ENCODE peak calls at places on chromosomes 3 and 15, in nine cellular contexts. S, I, H, T, M, V, X, J and N are unnamed samples.

GRCh38 chr15:79943820-79944219 is 27.2 kb downstream of the BCL2A1 start:
- DNase-seq in T (no peak), M (no peak), J (no peak), X (no peak), V (no peak), H (no peak), I (no peak), S (no peak), N (peak; percentile 61)

GRCh38 chr3:104907507-104907906 is 459.2 kb upstream of the ALCAM start:
- DNase-seq in H (no peak), M (no peak), S (no peak), I (no peak), T (peak; percentile 88), V (no peak), X (no peak), J (peak; percentile 48), N (peak; percentile 88)

GRCh38 chr3:194046995-194047681 is 88.8 kb upstream of the HES1 start:
- DNase-seq in S (no peak), H (peak; percentile 85), V (no peak), T (no peak), I (no peak), J (no peak), X (no peak), M (no peak), N (no peak)

GRCh38 chr3:159185443-159186050 is 383.7 kb downstream of the MFSD1 start:
- DNase-seq in H (peak; percentile 51), S (no peak), I (no peak), X (no peak), J (no peak), M (no peak), V (no peak), T (no peak), N (no peak)

GRCh38 chr3:141680620-141681389 is 57.3 kb upstream of the RNF7 start:
- DNase-seq in J (peak; percentile 55), T (peak; percentile 59), X (no peak), M (no peak), I (no peak), H (no peak), S (peak; percentile 78), V (no peak), N (peak; percentile 75)

GRCh38 chr15:81492303-81492702 is 118.3 kb upstream of the TMC3 start:
- DNase-seq in X (no peak), H (peak; percentile 71), S (no peak), J (no peak), I (no peak), M (no peak), V (no peak), T (peak; percentile 6), N (no peak)

GRCh38 chr15:56960116-56960515 is 41.7 kb downstream of the TCF12 start:
- DNase-seq in H (no peak), T (no peak), M (no peak), I (no peak), J (no peak), S (no peak), X (no peak), V (no peak), N (no peak)

GRCh38 chr15:85477730-85478129 is 97.3 kb downstream of the AKAP13 start:
- DNase-seq in X (no peak), J (peak; percentile 31), T (peak; percentile 41), H (no peak), S (no peak), V (no peak), M (peak; percentile 48), I (no peak), N (peak; percentile 30)

GRCh38 chr3:170956647-170957046 is 48.2 kb upstream of the EIF5A2 start:
- DNase-seq in V (no peak), T (no peak), J (no peak), H (no peak), M (no peak), S (no peak), I (no peak), X (no peak), N (no peak)

GRCh38 chr15:51736069-51736468 is 1.4 kb downstream of the LYSMD2 start:
- DNase-seq in I (no peak), J (no peak), X (no peak), T (no peak), H (no peak), S (no peak), V (no peak), M (peak; percentile 73), N (peak; percentile 29)

GRCh38 chr3:81352867-81353266 is 408.6 kb downstream of the GBE1 start:
- DNase-seq in V (no peak), J (peak; percentile 4), S (peak; percentile 64), I (peak; percentile 24), T (peak; percentile 69), M (no peak), H (peak; percentile 36), X (no peak), N (peak; percentile 73)

GRCh38 chr15:67857220-67857619 is 17.4 kb upstream of the RNU6-1 start:
- DNase-seq in X (no peak), H (no peak), V (no peak), S (no peak), I (no peak), J (no peak), M (no peak), T (no peak), N (no peak)

GRCh38 chr3:171380711-171381435 is 79.3 kb downstream of the TNIK start:
- DNase-seq in X (no peak), V (no peak), H (no peak), I (no peak), S (no peak), J (no peak), T (no peak), M (no peak), N (no peak)

GRCh38 chr3:102179321-102180290 is 255.2 kb upstream of the ZPLD1 start:
- DNase-seq in S (no peak), J (no peak), V (no peak), X (no peak), H (no peak), M (no peak), T (peak; percentile 57), I (no peak), N (peak; percentile 76)

GRCh38 chr3:98775459-98775858 is 12.3 kb downstream of the ST3GAL6 start:
- DNase-seq in M (no peak), H (no peak), S (no peak), V (no peak), J (no peak), T (no peak), I (no peak), X (no peak), N (no peak)

GRCh38 chr3:189710620-189711388 is 79.6 kb downstream of the TP63 start:
- DNase-seq in T (peak; percentile 95), X (no peak), I (no peak), S (peak; percentile 72), M (peak; percentile 44), J (peak; percentile 67), V (no peak), H (no peak), N (peak; percentile 99)

GRCh38 chr3:120561251-120562045 is 34.7 kb upstream of the NDUFB4 start:
- DNase-seq in T (peak; percentile 84), J (peak; percentile 67), M (peak; percentile 82), H (peak; percentile 85), X (peak; percentile 51), S (peak; percentile 67), I (peak; percentile 77), V (peak; percentile 40), N (peak; percentile 54)

GRCh38 chr3:52777959-52778805 is 783 bp downstream of the ITIH1 start:
- DNase-seq in X (no peak), T (no peak), S (no peak), J (no peak), I (no peak), H (no peak), M (no peak), V (peak; percentile 7), N (no peak)

GRCh38 chr3:43218921-43219320 is 67.4 kb upstream of the SNRK start:
- DNase-seq in X (no peak), M (no peak), J (no peak), T (no peak), S (no peak), V (no peak), H (no peak), I (no peak), N (no peak)

GRCh38 chr3:183122257-183122932 is 23.1 kb upstream of the MCCC1 start:
- DNase-seq in I (no peak), T (peak; percentile 86), V (no peak), M (no peak), H (peak; percentile 64), J (peak; percentile 54), X (no peak), S (no peak), N (peak; percentile 54)

GRCh38 chr15:55457401-55458022 is 49.2 kb downstream of the PIERCE2 start:
- DNase-seq in S (no peak), J (no peak), H (no peak), M (no peak), I (no peak), V (no peak), X (no peak), T (no peak), N (peak; percentile 6)

GRCh38 chr15:29259233-29259632 is 10.4 kb downstream of the NSMCE3 start:
- DNase-seq in S (no peak), T (no peak), I (no peak), X (no peak), H (no peak), M (no peak), J (no peak), V (no peak), N (no peak)

GRCh38 chr3:121111914-121112612 is 204.1 kb downstream of the STXBP5L start:
- DNase-seq in M (no peak), S (no peak), V (no peak), H (peak; percentile 7), J (no peak), T (peak; percentile 6), I (no peak), X (no peak), N (no peak)

GRCh38 chr3:116154389-116154788 is 290.9 kb downstream of the LSAMP start:
- DNase-seq in S (no peak), V (no peak), T (no peak), X (no peak), I (no peak), J (no peak), H (no peak), M (no peak), N (no peak)

GRCh38 chr3:65489253-65489652 is 549.5 kb downstream of the MAGI1 start:
- DNase-seq in V (no peak), M (no peak), T (no peak), J (no peak), I (no peak), X (no peak), S (no peak), H (no peak), N (no peak)

GRCh38 chr3:12451481-12451880 is 32.8 kb upstream of the TSEN2 start:
- DNase-seq in V (no peak), M (no peak), J (no peak), I (no peak), T (no peak), S (no peak), H (no peak), X (no peak), N (no peak)

GRCh38 chr15:24292837-24293236 is 382.7 kb upstream of the NPAP1 start:
- DNase-seq in M (no peak), X (no peak), I (no peak), T (no peak), J (no peak), S (no peak), V (no peak), H (no peak), N (no peak)

GRCh38 chr3:115217678-115218451 is 70.8 kb upstream of the ZBTB20 start:
- DNase-seq in T (peak; percentile 72), I (peak; percentile 64), M (peak; percentile 23), V (no peak), X (peak; percentile 4), H (peak; percentile 58), S (peak; percentile 63), J (peak; percentile 29), N (peak; percentile 68)

GRCh38 chr15:81146006-81146405 is 11.9 kb downstream of the CFAP161 start:
- DNase-seq in I (no peak), J (no peak), M (no peak), H (peak; percentile 37), V (no peak), T (no peak), S (no peak), X (no peak), N (no peak)

GRCh38 chr3:181930105-181930504 is 218.4 kb downstream of the SOX2 start:
- DNase-seq in J (no peak), V (no peak), M (no peak), I (no peak), T (no peak), X (no peak), S (no peak), H (no peak), N (no peak)